ENCODE peak calls at places on chromosomes 5 and 9, in eight cellular contexts. W is IMR-90, B is H1, I is HCT116, R is A549, J is SK-N-SH, O is GM12878, U is K562. S is an unnamed sample.

GRCh38 chr5:132422720-132423442 is 53.4 kb downstream of the SLC22A5 start:
- DNase-seq in I (no peak), R (no peak), W (peak), U (peak), B (no peak), J (no peak), O (no peak), S (peak)

GRCh38 chr5:132225165-132226032 is 2.3 kb downstream of the P4HA2 start:
- DNase-seq in B (no peak), W (peak), O (no peak), I (no peak), R (no peak), U (no peak), J (peak), S (no peak)

GRCh38 chr5:101260857-101261256 is 357.8 kb upstream of the ST8SIA4 start:
- DNase-seq in B (no peak), O (no peak), R (no peak), J (no peak), U (no peak), I (no peak), W (no peak), S (no peak)

GRCh38 chr5:53434566-53434965 is 45.9 kb upstream of the FST start:
- DNase-seq in R (no peak), J (no peak), U (no peak), I (no peak), W (peak), B (no peak), O (no peak), S (no peak)

GRCh38 chr9:38274746-38275250 is 117.7 kb upstream of the ALDH1B1 start:
- DNase-seq in U (no peak), W (no peak), J (no peak), R (no peak), I (no peak), O (no peak), B (no peak), S (no peak)

GRCh38 chr9:116482740-116483139 is 204.4 kb upstream of the TRIM32 start:
- DNase-seq in I (no peak), O (no peak), U (no peak), W (no peak), R (no peak), J (no peak), B (no peak), S (no peak)

GRCh38 chr9:113564804-113565237 is 101.3 kb downstream of the RGS3 start:
- DNase-seq in W (peak), I (no peak), B (no peak), O (no peak), U (no peak), R (no peak), J (peak), S (no peak)

GRCh38 chr5:143641549-143641955 is 170.4 kb upstream of the HMHB1 start:
- DNase-seq in W (peak), B (no peak), I (no peak), O (peak), U (no peak), J (no peak), R (no peak), S (no peak)

GRCh38 chr5:93600409-93601052 is 17.5 kb downstream of the NR2F1 start:
- DNase-seq in W (peak), O (no peak), I (no peak), B (no peak), U (no peak), J (no peak), R (no peak), S (no peak)

GRCh38 chr5:78972654-78973428 is 12.3 kb downstream of the ARSB start:
- DNase-seq in J (peak), W (peak), R (no peak), B (no peak), I (no peak), O (no peak), U (no peak), S (no peak)

GRCh38 chr5:107373511-107374263 is 297.1 kb downstream of the EFNA5 start:
- DNase-seq in U (no peak), R (no peak), I (no peak), B (no peak), J (no peak), W (no peak), O (no peak), S (no peak)

GRCh38 chr9:91659529-91660294 is 236.1 kb upstream of the NFIL3 start:
- DNase-seq in B (no peak), W (peak), O (no peak), R (peak), J (peak), U (peak), I (peak), S (no peak)

GRCh38 chr9:112898872-112899281 is 8.2 kb upstream of the SLC46A2 start:
- DNase-seq in B (no peak), O (no peak), J (no peak), U (no peak), R (no peak), W (no peak), I (no peak), S (peak)

GRCh38 chr5:55276771-55277170 is 30.7 kb downstream of the DHX29 start:
- DNase-seq in R (no peak), J (no peak), B (no peak), W (peak), O (no peak), I (no peak), U (no peak), S (no peak)

GRCh38 chr9:121743441-121744001 is 92.1 kb downstream of the DAB2IP start:
- DNase-seq in W (peak), I (peak), R (peak), O (no peak), U (peak), B (no peak), J (peak), S (peak)

GRCh38 chr5:44603496-44604272 is 205.1 kb upstream of the MRPS30 start:
- DNase-seq in O (no peak), R (no peak), I (peak), W (no peak), J (no peak), U (no peak), B (no peak), S (no peak)

GRCh38 chr9:14768561-14769234 is 46.2 kb upstream of the CER1 start:
- DNase-seq in U (peak), W (peak), B (no peak), I (peak), R (peak), O (no peak), J (peak), S (peak)

GRCh38 chr5:35789732-35790461 is 66.8 kb upstream of the IL7R start:
- DNase-seq in J (no peak), I (no peak), W (no peak), R (no peak), B (no peak), U (no peak), O (no peak), S (no peak)

GRCh38 chr9:127388037-127388855 is 8.7 kb upstream of the SLC2A8 start:
- DNase-seq in J (no peak), I (peak), W (peak), U (no peak), R (peak), B (no peak), O (peak), S (peak)

DNA sequence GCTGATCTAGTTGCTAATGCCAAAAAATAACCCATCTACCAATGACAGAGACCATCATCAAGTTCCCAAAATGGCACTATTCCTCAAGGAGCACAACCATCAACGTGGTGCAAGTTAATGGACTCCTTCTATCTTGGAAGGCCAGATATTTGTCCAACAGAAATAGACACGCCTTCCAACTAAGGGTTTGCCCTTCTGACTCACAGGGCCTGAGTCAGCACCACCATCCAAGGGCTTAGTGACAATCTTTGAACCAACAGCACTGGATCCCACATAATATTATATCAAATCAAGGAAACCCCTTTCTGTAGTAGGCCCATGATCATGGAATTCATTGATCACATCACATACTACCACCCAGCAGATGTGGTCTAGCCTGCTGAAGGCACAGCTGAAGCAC is 84.3 kb downstream of the MED27 start:
- DNase-seq in W (peak), I (no peak), U (no peak), J (no peak), B (no peak), R (peak), O (no peak), S (no peak)
- TF ChIP-seq RAD21 in W (no peak), I (no peak), U (no peak), J (no peak), B (no peak), R (no peak), O (no peak), S (no peak)

GRCh38 chr5:173755319-173755718 is 132.8 kb upstream of the CPEB4 start:
- DNase-seq in J (no peak), R (no peak), O (no peak), W (no peak), I (no peak), U (no peak), B (no peak), S (no peak)

GRCh38 chr5:173752636-173753035 is 135.5 kb upstream of the CPEB4 start:
- DNase-seq in B (no peak), J (no peak), I (no peak), U (peak), W (no peak), O (no peak), R (no peak), S (no peak)

GRCh38 chr5:173750538-173751265 is 134.3 kb upstream of the BOD1 start:
- DNase-seq in I (no peak), R (no peak), B (no peak), O (no peak), U (no peak), W (no peak), J (no peak), S (no peak)

GRCh38 chr5:173751266-173751600 is 134.8 kb upstream of the BOD1 start:
- DNase-seq in J (no peak), W (no peak), R (no peak), I (no peak), O (no peak), B (no peak), U (no peak), S (no peak)

DNA sequence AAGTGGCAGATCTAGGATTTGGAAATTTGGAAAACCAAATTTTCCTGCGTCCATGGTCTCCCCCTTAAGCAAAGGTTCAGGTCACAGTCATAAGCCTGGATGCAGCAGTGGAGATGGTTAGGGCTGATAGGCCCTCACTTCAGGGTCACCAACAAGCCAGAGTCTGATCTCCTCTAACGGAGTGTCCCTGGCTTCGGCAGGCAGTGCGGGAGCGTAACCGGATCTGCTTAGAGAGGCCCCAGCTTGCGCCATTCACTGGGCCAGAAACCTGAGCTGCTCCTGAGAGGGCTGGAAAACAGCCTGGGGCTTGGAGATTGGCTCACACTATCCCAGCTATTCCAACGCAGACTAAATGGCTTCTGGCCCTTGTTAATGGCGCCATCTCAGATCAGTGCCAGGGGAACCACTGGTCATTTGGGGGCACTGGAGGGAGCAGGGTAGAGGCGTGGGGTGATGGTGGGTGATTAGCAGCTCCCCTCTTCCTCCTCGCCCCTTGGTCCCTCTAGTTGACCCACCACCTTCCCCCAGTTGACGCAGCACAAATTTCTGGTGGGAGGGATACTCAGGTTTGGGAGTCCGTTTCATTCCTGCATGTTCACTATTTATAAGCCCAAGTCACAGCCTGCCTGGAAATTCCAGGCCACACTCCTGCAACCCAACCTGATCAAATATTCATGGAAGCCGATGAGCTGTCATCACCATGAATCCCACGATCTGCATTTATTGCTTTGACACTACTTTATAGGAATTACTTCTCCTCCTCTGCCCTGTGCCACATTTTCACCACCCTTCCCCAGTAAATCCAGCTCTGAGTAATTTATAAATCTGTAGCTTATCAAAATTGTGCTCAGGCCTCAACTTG is 134.6 kb upstream of the CPEB4 start:
- DNase-seq in W (peak), B (peak), J (peak), I (no peak), U (peak), R (no peak), O (no peak), S (peak)
- TF ChIP-seq RAD21 in W (no peak), B (no peak), J (peak), I (no peak), U (peak), R (no peak), O (no peak), S (no peak)

GRCh38 chr9:98427491-98427890 is 172.0 kb upstream of the TBC1D2 start:
- DNase-seq in B (no peak), J (no peak), W (no peak), R (no peak), I (no peak), U (no peak), O (no peak), S (no peak)
- TF ChIP-seq RAD21 in B (no peak), J (no peak), W (no peak), R (no peak), I (no peak), U (no peak), O (no peak), S (no peak)

GRCh38 chr5:3333105-3333504 is 262.5 kb upstream of the IRX1 start:
- DNase-seq in B (no peak), U (no peak), W (no peak), I (no peak), O (no peak), J (no peak), R (no peak), S (no peak)

GRCh38 chr5:3333836-3334235 is 261.8 kb upstream of the IRX1 start:
- DNase-seq in J (no peak), R (no peak), O (no peak), I (no peak), W (no peak), U (no peak), B (no peak), S (no peak)

GRCh38 chr5:3336666-3337065 is 259.0 kb upstream of the IRX1 start:
- DNase-seq in R (no peak), O (no peak), I (no peak), B (no peak), J (no peak), U (no peak), W (no peak), S (no peak)

GRCh38 chr5:3337812-3338541 is 257.7 kb upstream of the IRX1 start:
- DNase-seq in O (no peak), B (no peak), J (no peak), U (no peak), R (no peak), I (no peak), W (no peak), S (no peak)

DNA sequence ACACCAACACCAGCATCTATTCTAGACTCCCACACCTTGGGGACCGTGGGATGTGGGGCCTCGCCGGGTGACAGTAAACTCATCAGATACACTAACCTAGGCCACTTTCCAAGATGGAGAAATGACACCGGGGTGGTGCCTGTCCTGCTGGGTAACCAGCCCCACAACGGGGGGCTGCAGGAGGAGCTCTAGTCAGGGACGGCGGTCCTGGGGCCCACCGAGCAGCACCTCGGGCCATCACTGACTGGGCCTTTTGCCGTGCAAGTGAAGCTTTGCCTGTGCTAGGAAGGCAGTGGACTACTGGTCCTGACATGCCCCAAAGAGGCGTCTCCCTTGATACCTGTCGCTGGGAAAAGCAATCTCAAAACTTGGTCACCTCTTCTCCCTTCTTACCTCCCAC is 260.3 kb upstream of the IRX1 start:
- DNase-seq in B (no peak), I (no peak), R (no peak), U (no peak), W (no peak), O (no peak), J (no peak), S (no peak)
- TF ChIP-seq RAD21 in B (no peak), I (no peak), R (no peak), U (no peak), W (no peak), O (no peak), J (no peak), S (no peak)

GRCh38 chr5:15105799-15106393 is 234.3 kb upstream of the ANKH start:
- DNase-seq in R (peak), W (peak), B (peak), O (no peak), J (peak), U (peak), I (peak), S (peak)
- TF ChIP-seq RAD21 in R (peak), W (peak), B (peak), O (peak), J (peak), U (peak), I (peak), S (peak)

GRCh38 chr5:28576022-28576421 is 1537.6 kb upstream of the CDH9 start:
- DNase-seq in W (no peak), U (no peak), R (no peak), B (no peak), O (no peak), J (no peak), I (no peak), S (peak)
- TF ChIP-seq RAD21 in W (no peak), U (peak), R (peak), B (peak), O (no peak), J (peak), I (no peak), S (no peak)

GRCh38 chr5:71891406-71891805 is 172.3 kb downstream of the CARTPT start:
- DNase-seq in W (no peak), B (no peak), J (no peak), U (no peak), R (no peak), O (no peak), I (no peak), S (no peak)

GRCh38 chr5:71883745-71884103 is 164.6 kb downstream of the CARTPT start:
- DNase-seq in W (no peak), J (no peak), O (no peak), R (no peak), I (no peak), U (no peak), B (no peak), S (no peak)

GRCh38 chr5:71884926-71885325 is 165.9 kb downstream of the CARTPT start:
- DNase-seq in U (no peak), B (no peak), W (no peak), R (no peak), I (no peak), J (no peak), O (no peak), S (no peak)

GRCh38 chr5:71891856-71892255 is 172.8 kb downstream of the CARTPT start:
- DNase-seq in J (no peak), I (no peak), U (no peak), W (peak), R (no peak), B (peak), O (no peak), S (no peak)

DNA sequence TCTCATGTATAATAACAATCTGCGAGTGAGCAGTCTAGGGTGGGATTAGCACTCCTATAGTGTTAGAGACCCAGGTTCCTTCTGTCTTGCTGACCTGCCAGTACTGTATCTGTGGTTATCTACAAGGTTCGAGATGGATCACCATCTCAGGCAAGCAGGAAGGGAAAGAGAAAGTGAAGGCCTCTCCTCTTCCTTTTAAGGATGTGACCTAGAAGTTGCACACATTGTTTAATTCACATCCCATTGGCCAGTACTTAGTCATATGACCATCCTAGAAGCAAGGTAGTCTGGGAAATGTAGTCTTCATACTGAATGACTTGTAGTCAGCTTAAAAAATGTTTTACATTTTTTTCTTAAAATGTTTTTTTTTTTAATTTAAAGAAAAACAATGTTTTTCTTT is 168.6 kb downstream of the CARTPT start:
- DNase-seq in U (peak), J (peak), I (peak), O (peak), W (peak), B (no peak), R (peak), S (peak)
- TF ChIP-seq RAD21 in U (no peak), J (no peak), I (no peak), O (no peak), W (no peak), B (no peak), R (no peak), S (no peak)

GRCh38 chr5:5018560-5018935 is 121.6 kb upstream of the ADAMTS16 start:
- DNase-seq in R (no peak), O (no peak), J (no peak), I (no peak), W (no peak), U (no peak), B (no peak), S (no peak)
- TF ChIP-seq RAD21 in R (no peak), O (no peak), J (no peak), I (no peak), W (no peak), U (no peak), B (no peak), S (no peak)

S was measured in HepG2.